ENCODE peak calls at places on chromosomes 5 and 9, in five cellular contexts. A is activated CD4-positive, alpha-beta T cell treated with anti-CD3 and anti-CD28 coated beads for 48 hours; H is ovary; B is naive thymus-derived CD4-positive, alpha-beta T cell; C is GM10248. V is an unnamed sample.

GRCh38 chr5:94674841-94675382 is 56.4 kb downstream of the SLF1 start:
- DNase-seq in C (no peak), A (no peak), B (no peak), H (no peak), V (no peak)

GRCh38 chr5:154163327-154163997 is 27.1 kb upstream of the GALNT10 start:
- DNase-seq in C (no peak), B (no peak), A (no peak), H (no peak), V (no peak)

GRCh38 chr5:116669261-116670049 is 94.8 kb upstream of the SEMA6A start:
- DNase-seq in A (no peak), H (no peak), C (no peak), B (no peak), V (no peak)

GRCh38 chr5:154312571-154312970 is 122.0 kb downstream of the GALNT10 start:
- DNase-seq in A (no peak), C (no peak), H (no peak), B (no peak), V (no peak)

GRCh38 chr5:80656425-80656824 is 1.6 kb upstream of the DHFR start:
- DNase-seq in A (no peak), B (no peak), H (no peak), C (no peak), V (no peak)

GRCh38 chr9:70340572-70340971 is 73.9 kb downstream of the KLF9 start:
- DNase-seq in B (peak; percentile 31), C (peak; percentile 19), A (no peak), H (no peak), V (peak; percentile 1)

GRCh38 chr9:124190761-124191160 is 67.0 kb upstream of the NEK6 start:
- DNase-seq in H (no peak), A (no peak), B (no peak), C (no peak), V (no peak)

GRCh38 chr9:130023147-130023787 is 19.7 kb downstream of the FNBP1 start:
- DNase-seq in B (no peak), A (no peak), H (no peak), C (no peak), V (no peak)

GRCh38 chr5:138829341-138829740 is 45.8 kb downstream of the LRRTM2 start:
- DNase-seq in C (no peak), A (no peak), H (no peak), B (no peak), V (no peak)

GRCh38 chr5:73302797-73303138 is 129.8 kb downstream of the TMEM174 start:
- DNase-seq in B (no peak), C (no peak), H (no peak), A (no peak), V (no peak)

GRCh38 chr5:127865273-127865672 is 162.1 kb downstream of the CCDC192 start:
- DNase-seq in B (no peak), H (no peak), C (peak; percentile 10), A (no peak), V (no peak)

GRCh38 chr5:38340961-38341500 is 82.7 kb downstream of the EGFLAM start:
- DNase-seq in A (no peak), C (no peak), H (no peak), B (no peak), V (no peak)

GRCh38 chr5:81424728-81425127 is 30.8 kb upstream of the ACOT12 start:
- DNase-seq in H (no peak), C (no peak), A (no peak), B (no peak), V (no peak)

GRCh38 chr9:108360304-108360703 is 495.5 kb downstream of the ACTL7B start:
- DNase-seq in C (no peak), B (no peak), H (no peak), A (no peak), V (no peak)

GRCh38 chr5:154086123-154086522 is 47.4 kb downstream of the MFAP3 start:
- DNase-seq in B (no peak), C (no peak), H (no peak), A (no peak), V (no peak)

GRCh38 chr5:5882706-5883105 is 460.2 kb downstream of the ICE1 start:
- DNase-seq in H (no peak), A (no peak), B (no peak), C (no peak), V (no peak)

V was measured in SIG-M5.